ENCODE peak calls at places on chromosomes 1 and 21, in four cellular contexts. O, V, R and B are unnamed samples.

GRCh38 chr1:216847385-216848036 is 124.3 kb upstream of the ESRRG start:
- DNase-seq in R (no peak), O (no peak), V (no peak), B (no peak)

GRCh38 chr1:63877816-63878215 is 104.0 kb downstream of the ROR1 start:
- DNase-seq in R (no peak), O (no peak), V (no peak), B (no peak)

GRCh38 chr21:26739189-26739588 is 106.0 kb downstream of the ADAMTS1 start:
- DNase-seq in R (no peak), O (no peak), V (no peak), B (no peak)

GRCh38 chr1:57489342-57490036 is 65.6 kb upstream of the DAB1 start:
- DNase-seq in O (no peak), R (no peak), V (no peak), B (no peak)

GRCh38 chr1:228547464-228547792 is 60.2 kb downstream of the RNF187 start:
- DNase-seq in O (no peak), R (no peak), V (no peak), B (no peak)

GRCh38 chr1:228009828-228010775 is 3.3 kb downstream of the WNT3A start:
- DNase-seq in O (peak; percentile 67), V (no peak), R (no peak), B (peak; percentile 10)

GRCh38 chr1:237851209-237851845 is 39.4 kb downstream of the ZP4 start:
- DNase-seq in R (peak; percentile 14), V (no peak), O (no peak), B (peak; percentile 48)

GRCh38 chr1:228370941-228371740 is 35.5 kb downstream of the TRIM11 start:
- DNase-seq in O (no peak), R (no peak), V (no peak), B (peak; percentile 52)

GRCh38 chr1:185420588-185421081 is 103.6 kb upstream of the IVNS1ABP start:
- DNase-seq in O (peak; percentile 74), V (no peak), R (no peak), B (no peak)

GRCh38 chr1:92051948-92052347 is 22.2 kb downstream of the EPHX4 start:
- DNase-seq in O (no peak), V (no peak), R (no peak), B (no peak)

GRCh38 chr1:172585348-172585747 is 52.4 kb downstream of the SUCO start:
- DNase-seq in V (no peak), O (no peak), R (no peak), B (no peak)

GRCh38 chr1:174995916-174996315 is 3.8 kb upstream of the CACYBP start:
- DNase-seq in V (no peak), R (no peak), O (no peak), B (no peak)

GRCh38 chr1:165647517-165647916 is 16.5 kb downstream of the MGST3 start:
- DNase-seq in V (no peak), R (no peak), O (no peak), B (no peak)

GRCh38 chr1:38558476-38559179 is 300.9 kb downstream of the RRAGC start:
- DNase-seq in O (peak; percentile 78), V (no peak), R (no peak), B (no peak)

GRCh38 chr1:110085666-110086065 is 15.2 kb upstream of the ALX3 start:
- DNase-seq in R (no peak), V (no peak), O (no peak), B (no peak)

GRCh38 chr1:179973198-179974114 is 18.8 kb downstream of the CEP350 start:
- DNase-seq in V (no peak), O (no peak), R (no peak), B (no peak)

GRCh38 chr1:53469373-53469772 is 10.2 kb downstream of the DMRTB1 start:
- DNase-seq in R (no peak), V (no peak), O (peak; percentile 68), B (no peak)

GRCh38 chr21:21971384-21971783 is 973.2 kb downstream of the NCAM2 start:
- DNase-seq in R (no peak), O (no peak), V (no peak), B (no peak)

GRCh38 chr1:238419209-238419608 is 528.5 kb upstream of the ZP4 start:
- DNase-seq in V (no peak), R (no peak), O (no peak), B (no peak)

GRCh38 chr1:203306970-203307541 is 1.7 kb downstream of the BTG2 start:
- DNase-seq in V (peak; percentile 58), O (peak; percentile 89), R (no peak), B (no peak)

GRCh38 chr1:226867461-226868054 is 2.9 kb upstream of the PSEN2 start:
- DNase-seq in V (no peak), O (no peak), R (no peak), B (no peak)

GRCh38 chr1:173113015-173113741 is 62.4 kb upstream of the TNFSF18 start:
- DNase-seq in R (no peak), V (no peak), O (no peak), B (no peak)

GRCh38 chr1:24903011-24903461 is 27.0 kb downstream of the RUNX3 start:
- DNase-seq in O (peak; percentile 58), V (no peak), R (no peak), B (no peak)

GRCh38 chr21:26966360-26966977 is 419 bp downstream of the ADAMTS5 start:
- DNase-seq in O (peak; percentile 44), R (no peak), V (no peak), B (no peak)

GRCh38 chr1:109091196-109092193 is 931 bp downstream of the TMEM167B start:
- DNase-seq in R (peak; percentile 47), O (no peak), V (no peak), B (no peak)

GRCh38 chr1:110291241-110292030 is 47.7 kb upstream of the RBM15 start:
- DNase-seq in R (no peak), V (no peak), O (no peak), B (no peak)

GRCh38 chr1:51044834-51045233 is 57.2 kb upstream of the C1orf185 start:
- DNase-seq in O (no peak), V (no peak), R (no peak), B (no peak)

GRCh38 chr1:7527733-7528045 is 243.4 kb upstream of the VAMP3 start:
- DNase-seq in V (no peak), O (peak; percentile 51), R (no peak), B (no peak)

GRCh38 chr1:231695439-231696255 is 69.1 kb downstream of the DISC1 start:
- DNase-seq in R (no peak), V (no peak), O (no peak), B (no peak)

GRCh38 chr1:165402517-165403111 is 42.3 kb downstream of the RXRG start:
- DNase-seq in R (no peak), V (no peak), O (no peak), B (no peak)

GRCh38 chr21:32137266-32137665 is 141.6 kb downstream of the MIS18A start:
- DNase-seq in V (no peak), O (no peak), R (no peak), B (no peak)

GRCh38 chr1:56477164-56478111 is 101.9 kb downstream of the PLPP3 start:
- DNase-seq in V (peak; percentile 86), O (peak; percentile 85), R (no peak), B (peak; percentile 51)

GRCh38 chr1:172909606-172910326 is 141.0 kb downstream of the TNFSF18 start:
- DNase-seq in O (no peak), R (peak; percentile 37), V (no peak), B (no peak)

GRCh38 chr1:6424619-6425593 is at the start of gene ESPN:
- DNase-seq in V (no peak), O (no peak), R (no peak), B (no peak)

GRCh38 chr1:21617126-21617738 is 51.9 kb downstream of the RAP1GAP start:
- DNase-seq in O (no peak), R (no peak), V (no peak), B (no peak)
- H3K4me1 ChIP-seq in O (no peaks in the 10 kb centered on the region), R (peaks cover 12% of the 10 kb centered on the region), V (peaks cover 1% of the 10 kb centered on the region), B (peaks cover 13% of the 10 kb centered on the region)

GRCh38 chr21:45640001-45640887 is 3.3 kb upstream of the PCBP3 start:
- DNase-seq in O (no peak), R (no peak), V (no peak), B (no peak)
- H3K4me1 ChIP-seq in O (peaks cover 19% of the 10 kb centered on the region), R (no peaks in the 10 kb centered on the region), V (no peaks in the 10 kb centered on the region), B (peaks cover 6% of the 10 kb centered on the region)

GRCh38 chr1:17795836-17796645 is 40.9 kb downstream of the ACTL8 start:
- DNase-seq in R (no peak), V (no peak), O (no peak), B (no peak)
- H3K4me1 ChIP-seq in R (peaks cover 1% of the 10 kb centered on the region), V (no peaks in the 10 kb centered on the region), O (no peaks in the 10 kb centered on the region), B (no peaks in the 10 kb centered on the region)

DNA sequence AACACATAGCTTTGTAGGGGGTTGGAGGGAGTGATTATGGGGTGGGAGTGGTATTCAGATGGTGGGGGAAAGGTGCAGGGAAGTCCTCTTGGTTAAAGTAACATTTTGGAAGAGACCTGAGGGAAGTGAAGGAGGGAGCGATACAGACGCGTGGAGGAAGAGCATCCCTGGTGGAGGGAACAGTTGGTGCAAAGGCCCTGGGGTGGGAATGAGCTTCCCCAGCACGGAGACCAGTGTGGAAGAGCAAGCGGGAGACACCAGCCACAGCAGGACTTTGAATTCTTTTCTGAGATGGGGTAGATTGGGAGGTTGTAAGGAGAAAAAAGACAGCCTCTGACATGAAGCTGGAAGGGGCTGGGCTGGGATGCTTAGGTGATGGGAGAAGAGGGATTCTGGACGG is 23.5 kb downstream of the DHRS3 start:
- DNase-seq in R (no peak), O (no peak), V (no peak), B (no peak)
- H3K4me1 ChIP-seq in R (peaks cover 76% of the 10 kb centered on the region), O (peaks cover 21% of the 10 kb centered on the region), V (peaks cover 33% of the 10 kb centered on the region), B (peaks cover under 1% of the 10 kb centered on the region)

DNA sequence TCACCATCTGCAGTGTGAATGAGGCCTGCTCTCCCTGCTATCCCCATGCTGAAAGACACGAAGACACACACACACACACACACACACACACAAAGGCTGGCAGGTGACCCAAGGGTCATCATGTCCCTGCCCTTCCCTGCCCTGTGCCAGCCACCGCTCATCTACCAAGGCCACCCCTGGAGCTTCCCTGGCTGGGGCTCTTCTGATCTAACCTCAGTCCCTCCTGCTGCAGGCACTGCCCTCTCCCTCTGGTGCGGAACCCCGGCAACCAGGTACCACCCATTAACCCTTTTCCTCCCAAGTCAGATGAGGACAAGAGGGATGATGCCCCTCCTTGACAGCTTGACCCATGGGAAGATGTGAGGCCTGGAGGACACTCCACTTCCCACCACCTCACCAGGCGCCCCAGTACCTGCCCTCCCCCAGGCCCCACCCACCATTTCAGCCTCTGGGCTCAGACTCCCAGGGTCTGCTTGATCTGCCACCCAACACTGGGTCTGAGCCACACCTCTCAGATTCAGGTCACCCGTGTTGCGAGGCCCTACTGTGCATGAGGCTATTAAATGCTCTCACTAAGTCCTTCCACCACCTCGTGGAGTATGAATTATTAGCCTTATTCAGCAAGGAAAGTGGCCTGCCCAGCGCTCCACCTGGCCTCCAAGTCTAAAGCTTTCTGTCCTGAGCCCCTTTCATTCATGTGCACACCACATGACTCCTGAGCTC is 2.5 kb downstream of the SDC3 start:
- DNase-seq in O (peak; percentile 67), V (no peak), R (no peak), B (peak; percentile 26)
- H3K4me1 ChIP-seq in O (peaks cover 19% of the 10 kb centered on the region), V (peaks cover 15% of the 10 kb centered on the region), R (peaks cover 38% of the 10 kb centered on the region), B (peaks cover 69% of the 10 kb centered on the region)

GRCh38 chr1:160834945-160835565 is 27.6 kb downstream of the CD244 start:
- DNase-seq in R (peak; percentile 41), V (no peak), O (no peak), B (peak; percentile 24)
- H3K4me1 ChIP-seq in R (no peaks in the 10 kb centered on the region), V (peaks cover 4% of the 10 kb centered on the region), O (peaks cover 24% of the 10 kb centered on the region), B (no peaks in the 10 kb centered on the region)

DNA sequence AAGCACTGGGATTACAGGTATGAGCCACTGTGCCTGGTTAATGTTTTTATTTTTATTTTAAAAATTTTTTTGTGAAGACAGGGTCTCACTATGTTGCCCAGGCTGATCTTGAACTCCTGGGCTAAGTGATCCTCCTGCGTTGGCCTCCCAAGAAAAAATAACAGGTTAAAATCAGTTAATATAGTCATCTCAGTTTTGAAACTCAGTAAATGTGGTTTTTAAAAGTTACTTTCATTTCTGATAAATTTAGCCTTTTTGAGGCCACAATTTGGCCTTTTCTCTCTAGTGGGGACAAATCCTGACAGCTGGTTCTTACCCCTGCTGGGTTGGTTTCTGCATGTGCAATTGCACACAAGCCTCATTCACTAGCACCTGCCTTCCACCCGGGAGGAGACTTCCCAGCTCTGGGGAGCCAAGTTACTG is 13.3 kb downstream of the PMF1 start:
- DNase-seq in V (no peak), O (peak; percentile 28), R (no peak), B (no peak)
- H3K4me1 ChIP-seq in V (no peaks in the 10 kb centered on the region), O (no peaks in the 10 kb centered on the region), R (peaks cover 14% of the 10 kb centered on the region), B (no peaks in the 10 kb centered on the region)